ENCODE peak calls at places on chromosomes 16 and 17, in eight cellular contexts. One of them, this sample, is unnamed.
A peak's percentile ranks its signal among the peaks of the same experiment; 100 is the strongest.

GRCh38 chr16:84321932-84322331 is 27.3 kb downstream of the WFDC1 start:
- DNase-seq in neural progenitor cell: no peak
- DNase-seq in BE2C: no peak
- DNase-seq in neuronal stem cell: no peak
- DNase-seq in left lung: no peak
- DNase-seq in testis: no peak
- DNase-seq in CD4-positive, CD25-positive, alpha-beta regulatory T cell: no peak
- DNase-seq in CD8-positive, alpha-beta memory T cell: no peak
- DNase-seq in this sample: no peak

GRCh38 chr17:64174686-64175456 is 44.9 kb upstream of the ERN1 start:
- DNase-seq in neural progenitor cell: no peak
- DNase-seq in BE2C: no peak
- DNase-seq in neuronal stem cell: no peak
- DNase-seq in left lung: no peak
- DNase-seq in testis: peak; percentile 37
- DNase-seq in CD4-positive, CD25-positive, alpha-beta regulatory T cell: no peak
- DNase-seq in CD8-positive, alpha-beta memory T cell: no peak
- DNase-seq in this sample: no peak

GRCh38 chr17:38455288-38455915 is 27.1 kb downstream of the ARHGAP23 start:
- DNase-seq in neural progenitor cell: peak; percentile 59
- DNase-seq in BE2C: peak; percentile 58
- DNase-seq in neuronal stem cell: no peak
- DNase-seq in left lung: no peak
- DNase-seq in testis: no peak
- DNase-seq in CD4-positive, CD25-positive, alpha-beta regulatory T cell: no peak
- DNase-seq in CD8-positive, alpha-beta memory T cell: no peak
- DNase-seq in this sample: no peak

GRCh38 chr16:9407206-9407758 is 315.8 kb downstream of the HAPSTR1 start:
- DNase-seq in neural progenitor cell: no peak
- DNase-seq in BE2C: no peak
- DNase-seq in neuronal stem cell: no peak
- DNase-seq in left lung: no peak
- DNase-seq in testis: no peak
- DNase-seq in CD4-positive, CD25-positive, alpha-beta regulatory T cell: no peak
- DNase-seq in CD8-positive, alpha-beta memory T cell: no peak
- DNase-seq in this sample: no peak

GRCh38 chr17:73349138-73349537 is 37.3 kb upstream of the CDC42EP4 start:
- DNase-seq in neural progenitor cell: peak; percentile 86
- DNase-seq in BE2C: no peak
- DNase-seq in neuronal stem cell: peak; percentile 47
- DNase-seq in left lung: peak; percentile 48
- DNase-seq in testis: peak; percentile 71
- DNase-seq in CD4-positive, CD25-positive, alpha-beta regulatory T cell: no peak
- DNase-seq in CD8-positive, alpha-beta memory T cell: no peak
- DNase-seq in this sample: no peak

GRCh38 chr17:72516772-72517399 is 396.1 kb downstream of the SOX9 start:
- DNase-seq in neural progenitor cell: peak; percentile 48
- DNase-seq in BE2C: peak; percentile 76
- DNase-seq in neuronal stem cell: no peak
- DNase-seq in left lung: no peak
- DNase-seq in testis: peak; percentile 66
- DNase-seq in CD4-positive, CD25-positive, alpha-beta regulatory T cell: no peak
- DNase-seq in CD8-positive, alpha-beta memory T cell: no peak
- DNase-seq in this sample: no peak

GRCh38 chr16:67278773-67279295 is 498 bp upstream of the PLEKHG4 start:
- DNase-seq in neural progenitor cell: peak; percentile 28
- DNase-seq in BE2C: peak; percentile 34
- DNase-seq in neuronal stem cell: no peak
- DNase-seq in left lung: no peak
- DNase-seq in testis: peak; percentile 20
- DNase-seq in CD4-positive, CD25-positive, alpha-beta regulatory T cell: no peak
- DNase-seq in CD8-positive, alpha-beta memory T cell: no peak
- DNase-seq in this sample: peak; percentile 38

GRCh38 chr16:85420501-85421337 is 192.4 kb upstream of the GSE1 start:
- DNase-seq in neural progenitor cell: peak; percentile 79
- DNase-seq in BE2C: peak; percentile 17
- DNase-seq in neuronal stem cell: peak; percentile 44
- DNase-seq in left lung: peak; percentile 96
- DNase-seq in testis: peak; percentile 67
- DNase-seq in CD4-positive, CD25-positive, alpha-beta regulatory T cell: peak; percentile 40
- DNase-seq in CD8-positive, alpha-beta memory T cell: peak; percentile 75
- DNase-seq in this sample: peak; percentile 68

GRCh38 chr16:10876799-10877341 is at the start of gene CIITA:
- DNase-seq in neural progenitor cell: no peak
- DNase-seq in BE2C: no peak
- DNase-seq in neuronal stem cell: no peak
- DNase-seq in left lung: no peak
- DNase-seq in testis: peak; percentile 75
- DNase-seq in CD4-positive, CD25-positive, alpha-beta regulatory T cell: peak; percentile 15
- DNase-seq in CD8-positive, alpha-beta memory T cell: peak; percentile 14
- DNase-seq in this sample: peak; percentile 73

GRCh38 chr17:252456-252855 is 71.0 kb upstream of the DOC2B start:
- DNase-seq in neural progenitor cell: no peak
- DNase-seq in BE2C: no peak
- DNase-seq in neuronal stem cell: no peak
- DNase-seq in left lung: peak; percentile 20
- DNase-seq in testis: no peak
- DNase-seq in CD4-positive, CD25-positive, alpha-beta regulatory T cell: no peak
- DNase-seq in CD8-positive, alpha-beta memory T cell: no peak
- DNase-seq in this sample: no peak

GRCh38 chr17:3771140-3771539 is 29.8 kb downstream of the ITGAE start:
- DNase-seq in neural progenitor cell: no peak
- DNase-seq in BE2C: no peak
- DNase-seq in neuronal stem cell: no peak
- DNase-seq in left lung: peak; percentile 9
- DNase-seq in testis: no peak
- DNase-seq in CD4-positive, CD25-positive, alpha-beta regulatory T cell: no peak
- DNase-seq in CD8-positive, alpha-beta memory T cell: peak; percentile 69
- DNase-seq in this sample: no peak

GRCh38 chr16:46693598-46693997 is 4.1 kb downstream of the ORC6 start:
- DNase-seq in neural progenitor cell: no peak
- DNase-seq in BE2C: no peak
- DNase-seq in neuronal stem cell: no peak
- DNase-seq in left lung: no peak
- DNase-seq in testis: no peak
- DNase-seq in CD4-positive, CD25-positive, alpha-beta regulatory T cell: no peak
- DNase-seq in CD8-positive, alpha-beta memory T cell: no peak
- DNase-seq in this sample: no peak

GRCh38 chr17:42969006-42969581 is 4.8 kb upstream of the AARSD1 start:
- DNase-seq in neural progenitor cell: no peak
- DNase-seq in BE2C: no peak
- DNase-seq in neuronal stem cell: no peak
- DNase-seq in left lung: no peak
- DNase-seq in testis: no peak
- DNase-seq in CD4-positive, CD25-positive, alpha-beta regulatory T cell: no peak
- DNase-seq in CD8-positive, alpha-beta memory T cell: no peak
- DNase-seq in this sample: no peak

GRCh38 chr16:29815032-29815721 is 775 bp upstream of the PAGR1 start:
- DNase-seq in neural progenitor cell: peak; percentile 55
- DNase-seq in BE2C: peak; percentile 50
- DNase-seq in neuronal stem cell: no peak
- DNase-seq in left lung: no peak
- DNase-seq in testis: peak; percentile 48
- DNase-seq in CD4-positive, CD25-positive, alpha-beta regulatory T cell: no peak
- DNase-seq in CD8-positive, alpha-beta memory T cell: no peak
- DNase-seq in this sample: peak; percentile 47

GRCh38 chr17:81865733-81866439 is 5.3 kb downstream of the ARHGDIA start:
- DNase-seq in neural progenitor cell: no peak
- DNase-seq in BE2C: no peak
- DNase-seq in neuronal stem cell: no peak
- DNase-seq in left lung: no peak
- DNase-seq in testis: peak; percentile 57
- DNase-seq in CD4-positive, CD25-positive, alpha-beta regulatory T cell: no peak
- DNase-seq in CD8-positive, alpha-beta memory T cell: no peak
- DNase-seq in this sample: peak; percentile 19

GRCh38 chr17:79685121-79685520 is 45.6 kb upstream of the ENPP7 start:
- DNase-seq in neural progenitor cell: no peak
- DNase-seq in BE2C: no peak
- DNase-seq in neuronal stem cell: no peak
- DNase-seq in left lung: peak; percentile 29
- DNase-seq in testis: no peak
- DNase-seq in CD4-positive, CD25-positive, alpha-beta regulatory T cell: no peak
- DNase-seq in CD8-positive, alpha-beta memory T cell: no peak
- DNase-seq in this sample: no peak

GRCh38 chr17:81396722-81397313 is 1.6 kb downstream of the BAHCC1 start:
- DNase-seq in neural progenitor cell: peak; percentile 98
- DNase-seq in BE2C: peak; percentile 67
- DNase-seq in neuronal stem cell: no peak
- DNase-seq in left lung: no peak
- DNase-seq in testis: no peak
- DNase-seq in CD4-positive, CD25-positive, alpha-beta regulatory T cell: no peak
- DNase-seq in CD8-positive, alpha-beta memory T cell: peak; percentile 39
- DNase-seq in this sample: peak; percentile 65

GRCh38 chr16:35171106-35171505 is 1711.7 kb downstream of the TP53TG3F start:
- DNase-seq in neural progenitor cell: no peak
- DNase-seq in BE2C: no peak
- DNase-seq in neuronal stem cell: no peak
- DNase-seq in left lung: no peak
- DNase-seq in testis: no peak
- DNase-seq in CD4-positive, CD25-positive, alpha-beta regulatory T cell: no peak
- DNase-seq in CD8-positive, alpha-beta memory T cell: no peak
- DNase-seq in this sample: no peak

GRCh38 chr16:35170610-35171009 is 1711.2 kb downstream of the TP53TG3F start:
- DNase-seq in neural progenitor cell: no peak
- DNase-seq in BE2C: no peak
- DNase-seq in neuronal stem cell: no peak
- DNase-seq in left lung: no peak
- DNase-seq in testis: no peak
- DNase-seq in CD4-positive, CD25-positive, alpha-beta regulatory T cell: no peak
- DNase-seq in CD8-positive, alpha-beta memory T cell: no peak
- DNase-seq in this sample: no peak

GRCh38 chr16:35174006-35174405 is 1714.6 kb downstream of the TP53TG3F start:
- DNase-seq in neural progenitor cell: no peak
- DNase-seq in BE2C: no peak
- DNase-seq in neuronal stem cell: no peak
- DNase-seq in left lung: no peak
- DNase-seq in testis: no peak
- DNase-seq in CD4-positive, CD25-positive, alpha-beta regulatory T cell: no peak
- DNase-seq in CD8-positive, alpha-beta memory T cell: no peak
- DNase-seq in this sample: no peak

GRCh38 chr16:35176449-35176848 is 1717.0 kb downstream of the TP53TG3F start:
- DNase-seq in neural progenitor cell: no peak
- DNase-seq in BE2C: no peak
- DNase-seq in neuronal stem cell: no peak
- DNase-seq in left lung: peak; percentile 47
- DNase-seq in testis: no peak
- DNase-seq in CD4-positive, CD25-positive, alpha-beta regulatory T cell: no peak
- DNase-seq in CD8-positive, alpha-beta memory T cell: no peak
- DNase-seq in this sample: no peak

GRCh38 chr16:35173295-35173694 is 1713.9 kb downstream of the TP53TG3F start:
- DNase-seq in neural progenitor cell: no peak
- DNase-seq in BE2C: no peak
- DNase-seq in neuronal stem cell: no peak
- DNase-seq in left lung: peak; percentile 74
- DNase-seq in testis: no peak
- DNase-seq in CD4-positive, CD25-positive, alpha-beta regulatory T cell: no peak
- DNase-seq in CD8-positive, alpha-beta memory T cell: no peak
- DNase-seq in this sample: no peak
- H3K9me3 ChIP-seq in neural progenitor cell: peaks cover 7% of the 10 kb centered on the region
- H3K9me3 ChIP-seq in BE2C: peaks cover 3% of the 10 kb centered on the region
- H3K9me3 ChIP-seq in neuronal stem cell: no peaks in the 10 kb centered on the region
- H3K9me3 ChIP-seq in left lung: no peaks in the 10 kb centered on the region
- H3K9me3 ChIP-seq in testis: no peaks in the 10 kb centered on the region
- H3K9me3 ChIP-seq in CD4-positive, CD25-positive, alpha-beta regulatory T cell: peaks cover 3% of the 10 kb centered on the region
- H3K9me3 ChIP-seq in CD8-positive, alpha-beta memory T cell: no peaks in the 10 kb centered on the region
- H3K9me3 ChIP-seq in this sample: no peaks in the 10 kb centered on the region

GRCh38 chr17:70327279-70327678 is 157.9 kb downstream of the KCNJ2 start:
- DNase-seq in neural progenitor cell: no peak
- DNase-seq in BE2C: no peak
- DNase-seq in neuronal stem cell: no peak
- DNase-seq in left lung: no peak
- DNase-seq in testis: no peak
- DNase-seq in CD4-positive, CD25-positive, alpha-beta regulatory T cell: no peak
- DNase-seq in CD8-positive, alpha-beta memory T cell: no peak
- DNase-seq in this sample: no peak

GRCh38 chr17:70327723-70328122 is 158.4 kb downstream of the KCNJ2 start:
- DNase-seq in neural progenitor cell: no peak
- DNase-seq in BE2C: no peak
- DNase-seq in neuronal stem cell: no peak
- DNase-seq in left lung: no peak
- DNase-seq in testis: no peak
- DNase-seq in CD4-positive, CD25-positive, alpha-beta regulatory T cell: no peak
- DNase-seq in CD8-positive, alpha-beta memory T cell: no peak
- DNase-seq in this sample: no peak

GRCh38 chr17:70332811-70333210 is 163.5 kb downstream of the KCNJ2 start:
- DNase-seq in neural progenitor cell: no peak
- DNase-seq in BE2C: no peak
- DNase-seq in neuronal stem cell: no peak
- DNase-seq in left lung: no peak
- DNase-seq in testis: no peak
- DNase-seq in CD4-positive, CD25-positive, alpha-beta regulatory T cell: no peak
- DNase-seq in CD8-positive, alpha-beta memory T cell: no peak
- DNase-seq in this sample: no peak

GRCh38 chr17:70332356-70332755 is 163.0 kb downstream of the KCNJ2 start:
- DNase-seq in neural progenitor cell: no peak
- DNase-seq in BE2C: no peak
- DNase-seq in neuronal stem cell: no peak
- DNase-seq in left lung: no peak
- DNase-seq in testis: no peak
- DNase-seq in CD4-positive, CD25-positive, alpha-beta regulatory T cell: no peak
- DNase-seq in CD8-positive, alpha-beta memory T cell: no peak
- DNase-seq in this sample: no peak

GRCh38 chr17:70329751-70330150 is 160.4 kb downstream of the KCNJ2 start:
- DNase-seq in neural progenitor cell: no peak
- DNase-seq in BE2C: no peak
- DNase-seq in neuronal stem cell: no peak
- DNase-seq in left lung: no peak
- DNase-seq in testis: no peak
- DNase-seq in CD4-positive, CD25-positive, alpha-beta regulatory T cell: no peak
- DNase-seq in CD8-positive, alpha-beta memory T cell: no peak
- DNase-seq in this sample: no peak
- H3K9me3 ChIP-seq in neural progenitor cell: no peaks in the 10 kb centered on the region
- H3K9me3 ChIP-seq in BE2C: no peaks in the 10 kb centered on the region
- H3K9me3 ChIP-seq in neuronal stem cell: no peaks in the 10 kb centered on the region
- H3K9me3 ChIP-seq in left lung: no peaks in the 10 kb centered on the region
- H3K9me3 ChIP-seq in testis: no peaks in the 10 kb centered on the region
- H3K9me3 ChIP-seq in CD4-positive, CD25-positive, alpha-beta regulatory T cell: no peaks in the 10 kb centered on the region
- H3K9me3 ChIP-seq in CD8-positive, alpha-beta memory T cell: no peaks in the 10 kb centered on the region
- H3K9me3 ChIP-seq in this sample: no peaks in the 10 kb centered on the region

DNA sequence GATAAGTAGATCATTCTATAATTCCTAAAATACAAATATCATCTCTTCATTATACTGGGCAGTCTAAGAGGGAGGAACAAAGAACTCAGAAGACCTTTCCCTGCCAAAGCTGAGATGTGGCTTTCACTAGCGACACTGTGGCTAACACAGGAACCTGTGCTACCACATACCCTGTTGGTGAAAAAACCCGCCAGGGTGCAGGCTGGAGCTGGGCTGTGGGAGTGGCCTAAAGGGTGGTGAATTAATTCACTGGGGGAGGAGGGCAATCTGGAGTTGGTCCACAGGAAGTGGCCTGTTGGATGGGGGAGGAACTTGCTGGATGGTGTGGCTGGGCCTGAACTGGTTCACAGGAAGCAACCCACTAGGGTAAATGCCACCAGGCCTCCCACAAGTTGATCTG is 7.4 kb downstream of the ZNF594 start:
- DNase-seq in neural progenitor cell: no peak
- DNase-seq in BE2C: no peak
- DNase-seq in neuronal stem cell: no peak
- DNase-seq in left lung: no peak
- DNase-seq in testis: no peak
- DNase-seq in CD4-positive, CD25-positive, alpha-beta regulatory T cell: no peak
- DNase-seq in CD8-positive, alpha-beta memory T cell: no peak
- DNase-seq in this sample: peak; percentile 35
- H3K9me3 ChIP-seq in neural progenitor cell: peaks cover 98% of the 10 kb centered on the region
- H3K9me3 ChIP-seq in BE2C: peaks cover 2% of the 10 kb centered on the region
- H3K9me3 ChIP-seq in neuronal stem cell: peaks cover 99% of the 10 kb centered on the region
- H3K9me3 ChIP-seq in left lung: peaks cover 20% of the 10 kb centered on the region
- H3K9me3 ChIP-seq in testis: peaks cover 3% of the 10 kb centered on the region
- H3K9me3 ChIP-seq in CD4-positive, CD25-positive, alpha-beta regulatory T cell: peaks cover 71% of the 10 kb centered on the region
- H3K9me3 ChIP-seq in CD8-positive, alpha-beta memory T cell: peaks cover 69% of the 10 kb centered on the region
- H3K9me3 ChIP-seq in this sample: peaks cover 41% of the 10 kb centered on the region

GRCh38 chr16:63752347-63752746 is 1369.5 kb downstream of the CDH11 start:
- DNase-seq in neural progenitor cell: no peak
- DNase-seq in BE2C: peak; percentile 8
- DNase-seq in neuronal stem cell: no peak
- DNase-seq in left lung: no peak
- DNase-seq in testis: no peak
- DNase-seq in CD4-positive, CD25-positive, alpha-beta regulatory T cell: no peak
- DNase-seq in CD8-positive, alpha-beta memory T cell: no peak
- DNase-seq in this sample: no peak
- H3K9me3 ChIP-seq in neural progenitor cell: no peaks in the 10 kb centered on the region
- H3K9me3 ChIP-seq in BE2C: no peaks in the 10 kb centered on the region
- H3K9me3 ChIP-seq in neuronal stem cell: no peaks in the 10 kb centered on the region
- H3K9me3 ChIP-seq in left lung: no peaks in the 10 kb centered on the region
- H3K9me3 ChIP-seq in testis: no peaks in the 10 kb centered on the region
- H3K9me3 ChIP-seq in CD4-positive, CD25-positive, alpha-beta regulatory T cell: peaks cover 13% of the 10 kb centered on the region
- H3K9me3 ChIP-seq in CD8-positive, alpha-beta memory T cell: no peaks in the 10 kb centered on the region
- H3K9me3 ChIP-seq in this sample: no peaks in the 10 kb centered on the region

This sample was measured in CD8-positive, alpha-beta T cell.